ENCODE peak calls at places on chromosomes 13 and 19, in eight cellular contexts. J is EL; X is Kasumi-1; A is SW480; Y is dermis microvascular lymphatic vessel endothelial cell; C is activated CD4-positive, alpha-beta T cell treated with anti-CD3 and anti-CD28 coated beads for 4 hours; L is thyroid gland; U is left kidney. O is an unnamed sample.

GRCh38 chr19:49869484-49870308 is 2.3 kb upstream of the PNKP start:
- DNase-seq in C (peak), J (peak), Y (peak), L (peak), A (peak), U (peak), X (peak), O (peak)

GRCh38 chr19:58538257-58539168 is 5.4 kb upstream of the TRIM28 start:
- DNase-seq in X (peak), A (peak), Y (peak), C (no peak), J (no peak), L (peak), U (peak), O (peak)

GRCh38 chr19:4870025-4870700 is 2.7 kb upstream of the PLIN3 start:
- DNase-seq in C (no peak), U (peak), J (peak), X (peak), L (no peak), Y (peak), A (peak), O (peak)

GRCh38 chr19:31316201-31316951 is 32.9 kb downstream of the TSHZ3 start:
- DNase-seq in C (no peak), A (no peak), L (peak), J (no peak), Y (no peak), X (no peak), U (peak), O (peak)

GRCh38 chr19:4694211-4694987 is 24.3 kb upstream of the MYDGF start:
- DNase-seq in C (no peak), A (no peak), X (no peak), L (peak), U (no peak), J (peak), Y (peak), O (peak)

GRCh38 chr19:53389591-53390377 is 5.2 kb upstream of the ZNF765 start:
- DNase-seq in U (peak), C (no peak), Y (no peak), X (no peak), L (peak), A (no peak), J (no peak), O (no peak)

GRCh38 chr19:42316223-42317211 is 3.4 kb downstream of the TMEM145 start:
- DNase-seq in A (peak), C (no peak), J (peak), X (peak), Y (no peak), U (no peak), L (no peak), O (no peak)

GRCh38 chr13:24148414-24149305 is 11.9 kb upstream of the SPATA13 start:
- DNase-seq in Y (peak), U (peak), A (peak), X (no peak), J (peak), L (peak), C (no peak), O (no peak)

GRCh38 chr19:343941-344624 is 513 bp downstream of the MIER2 start:
- DNase-seq in J (peak), Y (peak), X (peak), C (no peak), U (peak), A (no peak), L (peak), O (no peak)

GRCh38 chr13:90445179-90445578 is 902.3 kb upstream of the MIR17HG start:
- DNase-seq in J (peak), U (peak), A (no peak), X (no peak), Y (peak), L (peak), C (no peak), O (peak)

GRCh38 chr13:31918707-31919106 is 112.9 kb upstream of the FRY start:
- DNase-seq in J (no peak), L (no peak), U (no peak), Y (no peak), C (no peak), X (no peak), A (no peak), O (no peak)